ENCODE peak calls at places on chromosomes 5 and 9, in five cellular contexts. One of them, this sample, is unnamed. For H3K36me3 and H3K27me3, the result is how much of the 10 kb centered on the place peaks cover.

GRCh38 chr5:127101533-127101932 is 28.2 kb upstream of the C5orf63 start:
- DNase-seq in psoas muscle: no peak
- DNase-seq in cardiac muscle cell: peak
- DNase-seq in PC-3: no peak
- DNase-seq in NT2/D1: no peak
- DNase-seq in this sample: no peak

GRCh38 chr5:157381746-157382145 is 78.3 kb upstream of the NIPAL4 start:
- DNase-seq in psoas muscle: no peak
- DNase-seq in cardiac muscle cell: no peak
- DNase-seq in PC-3: no peak
- DNase-seq in NT2/D1: no peak
- DNase-seq in this sample: no peak

GRCh38 chr5:148005788-148006520 is 57.8 kb upstream of the SPINK5 start:
- DNase-seq in psoas muscle: no peak
- DNase-seq in cardiac muscle cell: no peak
- DNase-seq in PC-3: peak
- DNase-seq in NT2/D1: peak
- DNase-seq in this sample: peak

GRCh38 chr9:136482046-136482792 is 621 bp downstream of the SEC16A start:
- DNase-seq in psoas muscle: no peak
- DNase-seq in cardiac muscle cell: peak
- DNase-seq in PC-3: peak
- DNase-seq in NT2/D1: peak
- DNase-seq in this sample: no peak

GRCh38 chr9:114153761-114154596 is 1.4 kb upstream of the COL27A1 start:
- DNase-seq in psoas muscle: no peak
- DNase-seq in cardiac muscle cell: peak
- DNase-seq in PC-3: peak
- DNase-seq in NT2/D1: peak
- DNase-seq in this sample: peak

GRCh38 chr5:125484272-125485002 is 738.0 kb upstream of the ZNF608 start:
- DNase-seq in psoas muscle: peak
- DNase-seq in cardiac muscle cell: peak
- DNase-seq in PC-3: peak
- DNase-seq in NT2/D1: no peak
- DNase-seq in this sample: no peak

GRCh38 chr9:109428854-109429253 is 69.3 kb downstream of the PTPN3 start:
- DNase-seq in psoas muscle: no peak
- DNase-seq in cardiac muscle cell: no peak
- DNase-seq in PC-3: no peak
- DNase-seq in NT2/D1: no peak
- DNase-seq in this sample: no peak

GRCh38 chr9:69190086-69190865 is 16.2 kb downstream of the TJP2 start:
- DNase-seq in psoas muscle: no peak
- DNase-seq in cardiac muscle cell: no peak
- DNase-seq in PC-3: no peak
- DNase-seq in NT2/D1: no peak
- DNase-seq in this sample: no peak

GRCh38 chr5:133683646-133684290 is 71.4 kb upstream of the FSTL4 start:
- DNase-seq in psoas muscle: no peak
- DNase-seq in cardiac muscle cell: no peak
- DNase-seq in PC-3: no peak
- DNase-seq in NT2/D1: no peak
- DNase-seq in this sample: no peak

GRCh38 chr9:126293522-126293889 is 33.1 kb upstream of the MVB12B start:
- DNase-seq in psoas muscle: no peak
- DNase-seq in cardiac muscle cell: no peak
- DNase-seq in PC-3: no peak
- DNase-seq in NT2/D1: no peak
- DNase-seq in this sample: peak

GRCh38 chr5:115471674-115472073 is 72.9 kb downstream of the FEM1C start:
- DNase-seq in psoas muscle: peak
- DNase-seq in cardiac muscle cell: peak
- DNase-seq in PC-3: no peak
- DNase-seq in NT2/D1: no peak
- DNase-seq in this sample: no peak

GRCh38 chr9:74846771-74847170 is 41.0 kb downstream of the TRPM6 start:
- DNase-seq in psoas muscle: no peak
- DNase-seq in cardiac muscle cell: no peak
- DNase-seq in PC-3: peak
- DNase-seq in NT2/D1: no peak
- DNase-seq in this sample: no peak

GRCh38 chr5:112794410-112794809 is 56.7 kb downstream of the APC start:
- DNase-seq in psoas muscle: no peak
- DNase-seq in cardiac muscle cell: no peak
- DNase-seq in PC-3: no peak
- DNase-seq in NT2/D1: no peak
- DNase-seq in this sample: no peak

GRCh38 chr9:137672907-137673791 is 54.3 kb downstream of the EHMT1 start:
- DNase-seq in psoas muscle: no peak
- DNase-seq in cardiac muscle cell: peak
- DNase-seq in PC-3: peak
- DNase-seq in NT2/D1: no peak
- DNase-seq in this sample: peak

GRCh38 chr9:133771486-133772482 is 33.6 kb upstream of the SARDH start:
- DNase-seq in psoas muscle: peak
- DNase-seq in cardiac muscle cell: no peak
- DNase-seq in PC-3: no peak
- DNase-seq in NT2/D1: no peak
- DNase-seq in this sample: peak

GRCh38 chr5:142063878-142064331 is 44.7 kb upstream of the NDFIP1 start:
- DNase-seq in psoas muscle: peak
- DNase-seq in cardiac muscle cell: peak
- DNase-seq in PC-3: no peak
- DNase-seq in NT2/D1: no peak
- DNase-seq in this sample: peak

GRCh38 chr5:55865831-55866230 is 14.7 kb downstream of the IL31RA start:
- DNase-seq in psoas muscle: no peak
- DNase-seq in cardiac muscle cell: peak
- DNase-seq in PC-3: no peak
- DNase-seq in NT2/D1: no peak
- DNase-seq in this sample: no peak

GRCh38 chr5:50794812-50795211 is 128.4 kb downstream of the PARP8 start:
- DNase-seq in psoas muscle: no peak
- DNase-seq in cardiac muscle cell: no peak
- DNase-seq in PC-3: no peak
- DNase-seq in NT2/D1: no peak
- DNase-seq in this sample: no peak

GRCh38 chr5:127838661-127839060 is 135.5 kb downstream of the CCDC192 start:
- DNase-seq in psoas muscle: no peak
- DNase-seq in cardiac muscle cell: peak
- DNase-seq in PC-3: peak
- DNase-seq in NT2/D1: peak
- DNase-seq in this sample: peak

GRCh38 chr5:142720561-142721275 is 34.8 kb upstream of the FGF1 start:
- DNase-seq in psoas muscle: no peak
- DNase-seq in cardiac muscle cell: peak
- DNase-seq in PC-3: peak
- DNase-seq in NT2/D1: no peak
- DNase-seq in this sample: no peak

GRCh38 chr5:139997276-139997675 is 45.8 kb downstream of the NRG2 start:
- DNase-seq in psoas muscle: no peak
- DNase-seq in cardiac muscle cell: no peak
- DNase-seq in PC-3: no peak
- DNase-seq in NT2/D1: no peak
- DNase-seq in this sample: no peak

GRCh38 chr5:139995929-139996328 is 47.2 kb downstream of the NRG2 start:
- DNase-seq in psoas muscle: no peak
- DNase-seq in cardiac muscle cell: no peak
- DNase-seq in PC-3: no peak
- DNase-seq in NT2/D1: no peak
- DNase-seq in this sample: no peak

GRCh38 chr5:139998837-139999236 is 44.3 kb downstream of the NRG2 start:
- DNase-seq in psoas muscle: no peak
- DNase-seq in cardiac muscle cell: no peak
- DNase-seq in PC-3: no peak
- DNase-seq in NT2/D1: no peak
- DNase-seq in this sample: no peak

DNA sequence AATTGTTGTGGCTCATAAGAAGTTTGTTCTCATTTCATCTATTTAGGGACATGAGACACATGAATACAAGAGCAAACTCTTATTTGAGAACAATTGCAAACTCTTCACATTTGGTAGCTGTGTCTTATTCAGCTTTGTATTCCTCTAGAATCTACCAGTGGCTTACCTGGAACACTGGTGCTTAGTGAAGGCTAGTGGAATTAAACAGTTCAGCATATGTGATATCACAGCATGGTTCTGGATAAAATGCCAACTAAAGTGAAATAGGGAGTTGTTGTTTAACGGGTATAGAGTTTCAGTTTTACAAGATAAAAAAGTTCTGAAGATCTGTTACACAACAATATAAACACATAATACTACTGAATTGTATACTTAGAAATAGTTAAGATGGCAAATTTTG is 48.9 kb downstream of the NRG2 start:
- DNase-seq in psoas muscle: no peak
- DNase-seq in cardiac muscle cell: no peak
- DNase-seq in PC-3: no peak
- DNase-seq in NT2/D1: no peak
- DNase-seq in this sample: no peak
- H3K36me3 ChIP-seq in psoas muscle: under half
- H3K36me3 ChIP-seq in cardiac muscle cell: under half
- H3K36me3 ChIP-seq in PC-3: under half
- H3K36me3 ChIP-seq in NT2/D1: under half
- H3K36me3 ChIP-seq in this sample: under half

GRCh38 chr5:116576043-116576713 is 1.6 kb upstream of the SEMA6A start:
- DNase-seq in psoas muscle: peak
- DNase-seq in cardiac muscle cell: peak
- DNase-seq in PC-3: peak
- DNase-seq in NT2/D1: peak
- DNase-seq in this sample: peak
- H3K4me3 ChIP-seq in psoas muscle: peak
- H3K4me3 ChIP-seq in cardiac muscle cell: peak
- H3K4me3 ChIP-seq in PC-3: peak
- H3K4me3 ChIP-seq in NT2/D1: peak
- H3K4me3 ChIP-seq in this sample: peak

GRCh38 chr5:93578179-93578812 is 2.7 kb downstream of the NR2F1-AS1 start:
- DNase-seq in psoas muscle: no peak
- DNase-seq in cardiac muscle cell: no peak
- DNase-seq in PC-3: no peak
- DNase-seq in NT2/D1: no peak
- DNase-seq in this sample: peak
- H3K27me3 ChIP-seq in psoas muscle: under half
- H3K27me3 ChIP-seq in cardiac muscle cell: half or more
- H3K27me3 ChIP-seq in PC-3: under half
- H3K27me3 ChIP-seq in NT2/D1: half or more
- H3K27me3 ChIP-seq in this sample: half or more

GRCh38 chr5:151132959-151133358 is 24.6 kb downstream of the ANXA6 start:
- DNase-seq in psoas muscle: no peak
- DNase-seq in cardiac muscle cell: no peak
- DNase-seq in PC-3: no peak
- DNase-seq in NT2/D1: no peak
- DNase-seq in this sample: no peak
- H3K36me3 ChIP-seq in psoas muscle: under half
- H3K36me3 ChIP-seq in cardiac muscle cell: half or more
- H3K36me3 ChIP-seq in PC-3: under half
- H3K36me3 ChIP-seq in NT2/D1: half or more
- H3K36me3 ChIP-seq in this sample: under half

GRCh38 chr9:91117959-91118651 is 243.6 kb downstream of the AUH start:
- DNase-seq in psoas muscle: peak
- DNase-seq in cardiac muscle cell: peak
- DNase-seq in PC-3: no peak
- DNase-seq in NT2/D1: no peak
- DNase-seq in this sample: peak
- H3K4me3 ChIP-seq in psoas muscle: peak
- H3K4me3 ChIP-seq in cardiac muscle cell: no peak
- H3K4me3 ChIP-seq in PC-3: no peak
- H3K4me3 ChIP-seq in NT2/D1: no peak
- H3K4me3 ChIP-seq in this sample: no peak

DNA sequence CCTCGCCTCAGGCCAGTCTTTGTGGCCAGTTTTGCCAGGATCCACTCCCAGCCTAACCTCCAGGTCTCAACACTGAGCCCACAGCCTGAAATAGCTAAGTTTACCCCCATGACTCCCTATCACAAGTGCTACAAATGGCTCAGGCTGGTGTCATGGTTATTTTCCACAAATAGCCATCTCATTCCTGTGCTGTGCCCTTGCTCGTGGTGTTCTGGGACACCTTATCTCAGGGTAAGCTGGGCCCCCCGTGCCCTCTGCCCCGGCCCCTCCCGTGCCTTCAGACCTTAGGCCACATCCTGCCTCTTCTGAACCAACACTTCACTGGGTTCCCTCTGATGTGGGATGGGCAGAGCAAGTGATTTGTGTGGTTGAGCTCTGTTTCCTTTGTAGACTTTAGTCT is 84.8 kb upstream of the CTNNA1 start:
- DNase-seq in psoas muscle: no peak
- DNase-seq in cardiac muscle cell: no peak
- DNase-seq in PC-3: no peak
- DNase-seq in NT2/D1: no peak
- DNase-seq in this sample: no peak
- H3K27me3 ChIP-seq in psoas muscle: under half
- H3K27me3 ChIP-seq in cardiac muscle cell: under half
- H3K27me3 ChIP-seq in PC-3: under half
- H3K27me3 ChIP-seq in NT2/D1: under half
- H3K27me3 ChIP-seq in this sample: under half

GRCh38 chr5:177526791-177527190 is 10.0 kb upstream of the DDX41 start:
- DNase-seq in psoas muscle: no peak
- DNase-seq in cardiac muscle cell: no peak
- DNase-seq in PC-3: no peak
- DNase-seq in NT2/D1: no peak
- DNase-seq in this sample: no peak
- H3K36me3 ChIP-seq in psoas muscle: under half
- H3K36me3 ChIP-seq in cardiac muscle cell: under half
- H3K36me3 ChIP-seq in PC-3: under half
- H3K36me3 ChIP-seq in NT2/D1: half or more
- H3K36me3 ChIP-seq in this sample: half or more

DNA sequence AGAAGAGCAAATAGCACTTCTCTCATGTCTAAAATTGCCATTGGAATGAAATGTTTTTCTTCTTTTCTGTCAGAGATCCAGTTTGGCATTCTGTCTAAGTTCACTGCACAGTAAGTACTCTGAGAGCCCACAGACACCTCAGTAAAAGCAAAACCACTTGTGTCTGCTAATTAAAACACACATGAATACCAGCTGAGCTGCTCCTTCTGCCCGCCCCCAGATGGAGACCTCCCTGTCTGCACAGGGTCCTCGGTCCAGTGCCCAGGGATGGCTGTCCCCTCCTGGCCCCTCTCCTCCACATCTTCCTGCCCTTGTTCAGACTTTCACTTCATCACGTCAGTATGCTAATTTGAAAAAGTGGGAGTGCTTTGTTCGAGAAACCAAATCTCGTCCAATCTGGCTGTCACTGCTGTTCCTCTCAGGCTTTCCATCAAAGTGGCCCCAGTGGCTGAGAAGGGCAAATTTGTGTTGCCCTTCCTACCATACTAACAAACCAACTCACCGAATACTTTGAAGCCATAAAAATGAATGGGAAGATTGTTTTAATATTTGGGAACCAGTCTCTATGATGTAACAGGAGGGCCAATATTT is 43.5 kb downstream of the LIX1 start:
- DNase-seq in psoas muscle: no peak
- DNase-seq in cardiac muscle cell: no peak
- DNase-seq in PC-3: no peak
- DNase-seq in NT2/D1: no peak
- DNase-seq in this sample: no peak
- H3K4me3 ChIP-seq in psoas muscle: no peak
- H3K4me3 ChIP-seq in cardiac muscle cell: no peak
- H3K4me3 ChIP-seq in PC-3: no peak
- H3K4me3 ChIP-seq in NT2/D1: no peak
- H3K4me3 ChIP-seq in this sample: no peak